ENCODE peak calls at places on chromosomes 11 and 22, in five cellular contexts. X is transverse colon, R is body of pancreas, E is GM12891, J is ovary. Z is an unnamed sample.

GRCh38 chr11:17472467-17472866 is 4.2 kb downstream of the ABCC8 start:
- DNase-seq in R (no peak), E (no peak), X (no peak), J (no peak), Z (no peak)

GRCh38 chr11:72864692-72865655 is 50.8 kb downstream of the ATG16L2 start:
- DNase-seq in E (no peak), X (no peak), J (no peak), R (no peak), Z (no peak)

GRCh38 chr22:32308934-32309333 is 48.7 kb upstream of the RFPL3 start:
- DNase-seq in E (no peak), J (no peak), R (no peak), X (no peak), Z (no peak)

GRCh38 chr22:36136988-36137387 is 23.6 kb downstream of the APOL3 start:
- DNase-seq in E (no peak), J (no peak), R (no peak), X (no peak), Z (no peak)

GRCh38 chr11:79579063-79579462 is 138.2 kb upstream of the TENM4 start:
- DNase-seq in R (no peak), X (no peak), J (no peak), E (no peak), Z (no peak)

GRCh38 chr11:5841797-5842196 is at the start of gene OR52E6:
- DNase-seq in R (no peak), E (no peak), J (no peak), X (no peak), Z (no peak)

GRCh38 chr22:36397767-36398093 is 10.0 kb upstream of the MYH9 start:
- DNase-seq in J (no peak), E (no peak), X (no peak), R (no peak), Z (no peak)

GRCh38 chr11:68649851-68650555 is 34.3 kb upstream of the GAL start:
- DNase-seq in X (no peak), J (no peak), E (no peak), R (no peak), Z (peak; percentile 80)

GRCh38 chr22:43263645-43264514 is 76.9 kb upstream of the TTLL12 start:
- DNase-seq in X (peak; percentile 69), R (peak; percentile 66), J (peak; percentile 86), E (peak; percentile 77), Z (peak; percentile 90)

GRCh38 chr11:124644426-124645280 is 22.0 kb downstream of the TBRG1 start:
- DNase-seq in R (peak; percentile 73), X (peak; percentile 46), E (no peak), J (peak; percentile 19), Z (peak; percentile 41)

GRCh38 chr22:43925433-43926348 is 2.1 kb downstream of the PNPLA3 start:
- DNase-seq in J (no peak), E (no peak), X (no peak), R (no peak), Z (no peak)

GRCh38 chr22:17769013-17769715 is 5.1 kb downstream of the BID start:
- DNase-seq in E (no peak), J (no peak), X (no peak), R (no peak), Z (peak; percentile 84)

GRCh38 chr22:17772249-17772962 is 1.9 kb downstream of the BID start:
- DNase-seq in X (no peak), R (no peak), E (no peak), J (no peak), Z (no peak)

GRCh38 chr22:17767236-17768065 is 6.8 kb downstream of the BID start:
- DNase-seq in X (no peak), J (no peak), E (no peak), R (no peak), Z (no peak)

GRCh38 chr22:17770180-17771077 is 3.8 kb downstream of the BID start:
- DNase-seq in E (no peak), X (no peak), R (no peak), J (no peak), Z (no peak)

GRCh38 chr22:17769716-17770082 is 4.6 kb downstream of the BID start:
- DNase-seq in R (no peak), J (no peak), X (peak; percentile 70), E (no peak), Z (no peak)
- TF ChIP-seq POLR2A in R (no peak), J (no peak), X (no peak), E (no peak), Z (no peak)

GRCh38 chr11:65442952-65443351 is 20.4 kb downstream of the NEAT1 start:
- DNase-seq in X (no peak), J (no peak), E (no peak), R (no peak), Z (no peak)

GRCh38 chr11:65445604-65446445 is 23.2 kb downstream of the NEAT1 start:
- DNase-seq in E (no peak), J (no peak), X (no peak), R (no peak), Z (no peak)

GRCh38 chr11:65445101-65445603 is 22.6 kb downstream of the NEAT1 start:
- DNase-seq in E (no peak), R (no peak), J (no peak), X (no peak), Z (peak; percentile 89)

GRCh38 chr11:65446446-65447277 is 24.1 kb downstream of the NEAT1 start:
- DNase-seq in J (no peak), E (no peak), X (no peak), R (no peak), Z (no peak)

DNA sequence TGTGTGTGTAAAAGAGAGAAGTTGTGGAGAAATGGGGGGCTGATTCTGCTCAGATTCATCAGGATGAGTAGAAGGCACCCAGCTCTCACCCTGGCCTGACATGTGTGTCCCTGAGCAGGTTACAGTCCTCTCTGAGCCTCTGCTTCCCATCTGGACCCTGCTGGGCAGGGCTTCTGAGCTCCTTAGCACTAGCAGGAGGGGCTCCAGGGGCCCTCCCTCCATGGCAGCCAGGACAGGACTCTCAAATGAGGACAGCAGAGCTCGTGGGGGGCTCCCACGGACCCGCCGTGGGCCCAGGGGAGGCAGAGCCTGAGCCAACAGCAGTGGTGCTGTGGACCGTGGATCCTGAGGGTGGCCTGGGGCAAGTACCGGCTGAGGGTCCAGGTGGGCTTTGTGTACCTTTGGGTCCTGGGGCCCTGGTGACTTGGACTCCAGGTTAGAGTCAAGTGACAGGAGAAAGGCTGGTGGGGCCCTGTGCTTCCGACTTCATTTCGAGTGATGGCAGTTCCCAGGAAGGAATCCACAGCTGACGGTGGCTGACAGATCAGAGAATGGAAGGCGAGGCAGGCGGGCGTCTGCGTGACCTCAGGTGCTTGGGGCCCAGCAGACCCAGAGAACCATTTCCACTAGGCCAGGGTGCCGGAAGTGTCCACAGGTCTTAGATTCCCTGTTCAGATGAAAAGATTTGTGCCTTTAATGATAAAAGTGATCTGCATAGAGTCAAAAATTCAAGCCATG is 21.9 kb downstream of the NEAT1 start:
- DNase-seq in X (no peak), E (no peak), R (no peak), J (no peak), Z (no peak)
- TF ChIP-seq POLR2A in X (peak; percentile 3), E (no peak), R (no peak), J (no peak), Z (no peak)

GRCh38 chr11:12724301-12725046 is 50.3 kb downstream of the TEAD1 start:
- DNase-seq in E (no peak), J (peak; percentile 90), X (peak; percentile 91), R (peak; percentile 77), Z (peak; percentile 91)
- TF ChIP-seq POLR2A in E (no peak), J (no peak), X (peak; percentile 26), R (no peak), Z (no peak)

DNA sequence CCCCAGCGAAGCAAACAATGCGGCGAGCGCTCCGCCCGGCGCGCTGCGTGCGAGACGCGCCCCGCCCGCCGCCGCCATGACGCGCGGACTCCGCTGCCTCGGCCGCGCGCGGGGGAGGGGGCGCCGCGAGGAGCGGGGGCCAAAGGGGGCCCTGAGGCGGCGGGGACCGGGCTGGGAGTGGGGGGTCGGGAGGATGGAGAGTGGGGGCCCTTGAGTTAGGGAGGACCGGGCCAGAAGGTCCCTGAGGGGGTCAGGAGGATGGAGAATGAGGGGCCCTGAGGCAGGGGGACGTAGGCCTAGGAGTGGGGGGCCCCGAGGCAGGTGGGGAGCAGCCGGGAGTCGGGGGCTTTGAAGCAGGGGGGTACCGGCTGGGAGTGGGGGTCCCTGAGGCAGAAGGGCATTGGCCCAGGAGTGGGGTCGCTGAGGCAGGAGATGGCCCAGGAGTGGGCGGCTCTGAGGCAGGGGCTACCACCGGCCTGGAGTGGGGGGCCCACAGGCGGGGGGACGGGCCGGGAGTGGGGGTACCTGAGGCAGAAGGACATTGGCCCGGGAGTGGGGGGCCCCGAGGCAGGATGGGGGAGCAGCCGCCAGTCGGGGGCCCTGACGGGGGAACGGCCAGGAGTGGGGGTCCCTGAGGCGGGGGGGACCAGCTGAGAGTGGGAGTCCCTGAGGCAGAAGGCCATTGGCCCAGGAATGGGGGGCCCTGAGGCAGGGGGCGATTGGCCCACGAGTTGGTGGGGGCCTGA is at the start of gene BRD1:
- DNase-seq in J (peak; percentile 49), X (peak; percentile 71), R (peak; percentile 75), E (peak; percentile 67), Z (no peak)
- TF ChIP-seq POLR2A in J (no peak), X (no peak), R (no peak), E (no peak), Z (no peak)

DNA sequence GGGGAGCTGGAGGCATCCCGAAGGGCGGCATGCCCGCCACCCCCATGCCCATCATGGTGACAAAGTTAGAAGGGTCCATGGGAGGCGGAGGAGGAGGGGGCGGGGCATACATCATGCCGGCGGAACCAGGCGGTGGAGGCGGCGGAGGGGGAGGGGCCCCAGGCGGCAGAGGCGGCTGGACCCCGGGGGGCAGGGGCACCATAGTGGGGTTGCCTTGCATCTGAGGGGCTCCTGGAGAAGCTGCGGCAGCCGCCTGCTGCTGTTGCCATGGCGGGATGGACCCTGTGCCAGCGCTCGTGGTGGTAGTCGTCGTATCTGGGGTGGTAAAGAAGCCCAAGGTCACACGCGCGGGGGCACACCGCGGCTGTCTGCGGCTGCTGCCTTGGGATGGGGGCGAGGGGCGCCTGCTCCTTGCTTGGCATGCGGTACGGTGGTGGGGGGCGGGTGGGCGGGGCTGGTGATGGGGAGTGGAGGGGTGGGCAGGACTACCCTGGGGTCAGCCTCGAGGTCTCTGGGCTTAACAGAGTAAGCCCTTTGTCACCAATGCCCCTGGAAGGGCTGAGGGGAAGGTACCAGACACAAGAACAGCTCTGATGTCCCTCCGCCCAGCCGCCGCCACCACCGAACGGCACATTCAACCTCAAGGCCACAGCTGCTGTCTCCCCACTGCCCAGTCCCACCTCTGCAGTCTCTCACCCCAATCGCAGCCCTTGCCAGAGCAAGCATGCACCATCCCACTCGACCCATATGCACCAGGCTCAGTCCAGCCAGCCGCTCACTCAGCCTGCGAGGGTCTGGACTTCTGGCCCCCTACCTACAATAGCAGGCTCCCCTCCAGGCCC is 6.3 kb upstream of the PYGM start:
- DNase-seq in J (peak; percentile 10), E (no peak), R (peak; percentile 25), X (no peak), Z (peak; percentile 76)
- TF ChIP-seq POLR2A in J (no peak), E (no peak), R (no peak), X (no peak), Z (no peak)

GRCh38 chr22:25750569-25751173 is 8.7 kb downstream of the MYO18B start:
- DNase-seq in X (no peak), R (no peak), E (no peak), J (no peak), Z (no peak)
- TF ChIP-seq POLR2A in X (no peak), R (no peak), E (no peak), J (no peak), Z (no peak)

Z was measured in lower leg skin.